ENCODE peak calls at places on chromosomes 2 and 18, in five cellular contexts. One of them, this sample, is unnamed.

GRCh38 chr2:109020217-109020637 is 31.2 kb upstream of the EDAR start:
- DNase-seq in neural progenitor cell: peak; percentile 74
- DNase-seq in OCI-LY7: no peak
- DNase-seq in fibroblast of lung: peak; percentile 28
- DNase-seq in tibial artery: no peak
- DNase-seq in this sample: no peak

GRCh38 chr2:224180810-224181209 is 141.7 kb upstream of the SERPINE2 start:
- DNase-seq in neural progenitor cell: no peak
- DNase-seq in OCI-LY7: no peak
- DNase-seq in fibroblast of lung: no peak
- DNase-seq in tibial artery: no peak
- DNase-seq in this sample: no peak

GRCh38 chr2:177816740-177817139 is 255.8 kb downstream of the PDE11A start:
- DNase-seq in OCI-LY7: no peak
- DNase-seq in fibroblast of lung: no peak
- DNase-seq in neural progenitor cell: no peak
- DNase-seq in tibial artery: no peak
- DNase-seq in this sample: no peak

GRCh38 chr2:5035134-5035533 is 657.0 kb upstream of the SOX11 start:
- DNase-seq in OCI-LY7: no peak
- DNase-seq in tibial artery: no peak
- DNase-seq in neural progenitor cell: no peak
- DNase-seq in fibroblast of lung: no peak
- DNase-seq in this sample: no peak

GRCh38 chr2:219727771-219728429 is 100.5 kb downstream of the SLC4A3 start:
- DNase-seq in OCI-LY7: no peak
- DNase-seq in tibial artery: no peak
- DNase-seq in fibroblast of lung: no peak
- DNase-seq in neural progenitor cell: no peak
- DNase-seq in this sample: no peak

GRCh38 chr2:107545851-107546250 is 280.8 kb upstream of the RGPD4 start:
- DNase-seq in neural progenitor cell: no peak
- DNase-seq in fibroblast of lung: no peak
- DNase-seq in OCI-LY7: no peak
- DNase-seq in tibial artery: no peak
- DNase-seq in this sample: no peak

GRCh38 chr18:73023975-73024374 is 156.2 kb upstream of the NETO1 start:
- DNase-seq in neural progenitor cell: no peak
- DNase-seq in OCI-LY7: no peak
- DNase-seq in fibroblast of lung: no peak
- DNase-seq in tibial artery: no peak
- DNase-seq in this sample: no peak

GRCh38 chr2:165691615-165692014 is 102.4 kb downstream of the GALNT3 start:
- DNase-seq in tibial artery: peak; percentile 32
- DNase-seq in fibroblast of lung: peak; percentile 8
- DNase-seq in neural progenitor cell: peak; percentile 79
- DNase-seq in OCI-LY7: no peak
- DNase-seq in this sample: no peak

GRCh38 chr2:30706534-30707303 is 100.5 kb downstream of the CAPN13 start:
- DNase-seq in fibroblast of lung: peak; percentile 61
- DNase-seq in tibial artery: peak; percentile 66
- DNase-seq in OCI-LY7: peak; percentile 71
- DNase-seq in neural progenitor cell: peak; percentile 74
- DNase-seq in this sample: peak; percentile 69

GRCh38 chr18:41077076-41077475 is 878.0 kb upstream of the PIK3C3 start:
- DNase-seq in neural progenitor cell: no peak
- DNase-seq in tibial artery: no peak
- DNase-seq in fibroblast of lung: no peak
- DNase-seq in OCI-LY7: no peak
- DNase-seq in this sample: no peak

GRCh38 chr2:24971300-24971549 is 530 bp downstream of the DNAJC27 start:
- DNase-seq in tibial artery: no peak
- DNase-seq in OCI-LY7: no peak
- DNase-seq in fibroblast of lung: no peak
- DNase-seq in neural progenitor cell: no peak
- DNase-seq in this sample: no peak

GRCh38 chr2:96532641-96533291 is 3.8 kb upstream of the ARID5A start:
- DNase-seq in neural progenitor cell: no peak
- DNase-seq in tibial artery: no peak
- DNase-seq in fibroblast of lung: no peak
- DNase-seq in OCI-LY7: no peak
- DNase-seq in this sample: peak; percentile 11

GRCh38 chr2:15712551-15713342 is 121.1 kb downstream of the DDX1 start:
- DNase-seq in OCI-LY7: no peak
- DNase-seq in tibial artery: no peak
- DNase-seq in fibroblast of lung: no peak
- DNase-seq in neural progenitor cell: no peak
- DNase-seq in this sample: no peak

GRCh38 chr2:206802654-206803514 is 37.5 kb downstream of the FASTKD2 start:
- DNase-seq in fibroblast of lung: no peak
- DNase-seq in OCI-LY7: no peak
- DNase-seq in tibial artery: no peak
- DNase-seq in neural progenitor cell: no peak
- DNase-seq in this sample: no peak

GRCh38 chr2:43178602-43179542 is 47.5 kb downstream of the ZFP36L2 start:
- DNase-seq in tibial artery: peak; percentile 89
- DNase-seq in neural progenitor cell: peak; percentile 73
- DNase-seq in OCI-LY7: no peak
- DNase-seq in fibroblast of lung: peak; percentile 93
- DNase-seq in this sample: peak; percentile 87

GRCh38 chr2:100780203-100781008 is 39.5 kb upstream of the NPAS2 start:
- DNase-seq in fibroblast of lung: peak; percentile 15
- DNase-seq in neural progenitor cell: no peak
- DNase-seq in tibial artery: no peak
- DNase-seq in OCI-LY7: no peak
- DNase-seq in this sample: no peak

GRCh38 chr18:23719634-23720201 is 30.5 kb downstream of the LAMA3 start:
- DNase-seq in tibial artery: no peak
- DNase-seq in neural progenitor cell: no peak
- DNase-seq in fibroblast of lung: peak; percentile 95
- DNase-seq in OCI-LY7: no peak
- DNase-seq in this sample: no peak

GRCh38 chr2:230441188-230441897 is 25.3 kb downstream of the SP100 start:
- DNase-seq in neural progenitor cell: no peak
- DNase-seq in fibroblast of lung: peak; percentile 72
- DNase-seq in OCI-LY7: peak; percentile 15
- DNase-seq in tibial artery: peak; percentile 50
- DNase-seq in this sample: no peak

GRCh38 chr2:159484537-159484936 is 131.8 kb downstream of the BAZ2B start:
- DNase-seq in OCI-LY7: no peak
- DNase-seq in fibroblast of lung: no peak
- DNase-seq in tibial artery: no peak
- DNase-seq in neural progenitor cell: no peak
- DNase-seq in this sample: no peak

GRCh38 chr2:67050621-67051020 is 346.5 kb upstream of the ETAA1 start:
- DNase-seq in neural progenitor cell: no peak
- DNase-seq in OCI-LY7: no peak
- DNase-seq in tibial artery: no peak
- DNase-seq in fibroblast of lung: peak; percentile 28
- DNase-seq in this sample: no peak

GRCh38 chr2:196801578-196801977 is 2.1 kb upstream of the GTF3C3 start:
- DNase-seq in fibroblast of lung: no peak
- DNase-seq in tibial artery: no peak
- DNase-seq in OCI-LY7: no peak
- DNase-seq in neural progenitor cell: no peak
- DNase-seq in this sample: no peak

GRCh38 chr2:239813261-239814135 is 211.6 kb downstream of the NDUFA10 start:
- DNase-seq in tibial artery: peak; percentile 36
- DNase-seq in OCI-LY7: no peak
- DNase-seq in fibroblast of lung: no peak
- DNase-seq in neural progenitor cell: no peak
- DNase-seq in this sample: no peak

GRCh38 chr18:26089247-26090129 is 925 bp downstream of the SS18 start:
- DNase-seq in fibroblast of lung: peak; percentile 49
- DNase-seq in neural progenitor cell: peak; percentile 52
- DNase-seq in OCI-LY7: peak; percentile 41
- DNase-seq in tibial artery: no peak
- DNase-seq in this sample: no peak

GRCh38 chr18:49878567-49878966 is 65.2 kb upstream of the ACAA2 start:
- DNase-seq in OCI-LY7: no peak
- DNase-seq in fibroblast of lung: no peak
- DNase-seq in tibial artery: no peak
- DNase-seq in neural progenitor cell: no peak
- DNase-seq in this sample: no peak

GRCh38 chr18:46754188-46754587 is 2.7 kb downstream of the ST8SIA5 start:
- DNase-seq in fibroblast of lung: no peak
- DNase-seq in OCI-LY7: peak; percentile 8
- DNase-seq in tibial artery: no peak
- DNase-seq in neural progenitor cell: no peak
- DNase-seq in this sample: no peak

GRCh38 chr2:204272089-204272488 is 273.2 kb upstream of the PARD3B start:
- DNase-seq in fibroblast of lung: no peak
- DNase-seq in neural progenitor cell: peak; percentile 68
- DNase-seq in OCI-LY7: no peak
- DNase-seq in tibial artery: no peak
- DNase-seq in this sample: no peak

GRCh38 chr2:75521225-75521872 is 39.4 kb downstream of the EVA1A start:
- DNase-seq in fibroblast of lung: no peak
- DNase-seq in OCI-LY7: no peak
- DNase-seq in tibial artery: no peak
- DNase-seq in neural progenitor cell: no peak
- DNase-seq in this sample: no peak
- H3K36me3 ChIP-seq in fibroblast of lung: peaks cover 6% of the 10 kb centered on the region
- H3K36me3 ChIP-seq in OCI-LY7: no peaks in the 10 kb centered on the region
- H3K36me3 ChIP-seq in tibial artery: no peaks in the 10 kb centered on the region
- H3K36me3 ChIP-seq in neural progenitor cell: no peaks in the 10 kb centered on the region
- H3K36me3 ChIP-seq in this sample: no peaks in the 10 kb centered on the region

DNA sequence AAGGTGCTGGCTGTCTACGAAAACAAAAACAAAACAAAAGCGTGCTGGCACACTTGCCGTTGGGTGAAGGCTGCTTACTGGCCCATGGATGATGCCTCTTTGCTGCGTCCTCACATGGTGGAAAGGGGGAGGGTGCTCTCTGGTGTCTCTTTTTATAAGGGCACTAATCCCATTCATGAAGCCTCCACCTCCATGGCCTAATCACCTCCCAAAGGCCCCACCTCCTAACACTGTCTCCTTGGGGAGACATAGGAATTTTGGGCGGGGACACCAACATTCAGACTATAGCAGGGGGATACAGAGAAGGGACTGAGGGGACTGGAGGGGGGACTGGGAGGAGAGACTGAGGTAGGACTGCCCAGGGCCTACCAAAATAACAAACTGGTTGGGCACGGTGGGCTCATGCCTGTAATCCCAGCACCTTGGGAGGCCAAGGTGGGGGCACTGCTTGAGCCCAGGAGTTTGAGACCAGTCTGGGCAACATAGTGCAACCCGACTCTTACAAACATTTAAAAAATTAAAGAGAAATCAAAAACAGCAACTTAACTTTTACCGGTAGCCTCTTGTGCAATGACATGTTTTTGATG is 14.5 kb downstream of the PTMA start:
- DNase-seq in neural progenitor cell: peak; percentile 60
- DNase-seq in OCI-LY7: no peak
- DNase-seq in tibial artery: no peak
- DNase-seq in fibroblast of lung: no peak
- DNase-seq in this sample: no peak
- H3K36me3 ChIP-seq in neural progenitor cell: no peaks in the 10 kb centered on the region
- H3K36me3 ChIP-seq in OCI-LY7: no peaks in the 10 kb centered on the region
- H3K36me3 ChIP-seq in tibial artery: no peaks in the 10 kb centered on the region
- H3K36me3 ChIP-seq in fibroblast of lung: no peaks in the 10 kb centered on the region
- H3K36me3 ChIP-seq in this sample: no peaks in the 10 kb centered on the region

DNA sequence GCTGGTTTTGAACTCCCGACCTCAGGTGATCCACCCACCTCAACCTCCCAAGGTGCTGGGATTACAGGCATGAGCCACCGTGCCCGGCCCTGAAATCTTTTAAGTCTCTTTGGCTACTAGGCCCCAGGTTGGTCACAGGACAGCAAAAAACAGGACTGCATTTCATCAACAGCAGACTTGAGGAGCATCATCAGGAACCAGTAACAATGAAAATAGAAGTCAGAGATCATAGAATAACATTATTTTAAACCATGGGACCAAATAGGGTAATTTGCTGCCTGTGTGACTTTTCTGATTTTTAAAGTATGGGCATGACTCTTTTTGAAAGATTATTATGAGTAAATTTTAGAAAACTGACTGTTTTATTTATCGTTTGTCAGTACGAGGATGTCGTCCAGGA is 24.8 kb downstream of the PPP1CB start:
- DNase-seq in neural progenitor cell: no peak
- DNase-seq in OCI-LY7: no peak
- DNase-seq in tibial artery: no peak
- DNase-seq in fibroblast of lung: no peak
- DNase-seq in this sample: no peak
- H3K36me3 ChIP-seq in neural progenitor cell: peaks cover 8% of the 10 kb centered on the region
- H3K36me3 ChIP-seq in OCI-LY7: peaks cover 51% of the 10 kb centered on the region
- H3K36me3 ChIP-seq in tibial artery: peaks cover 48% of the 10 kb centered on the region
- H3K36me3 ChIP-seq in fibroblast of lung: peaks cover 7% of the 10 kb centered on the region
- H3K36me3 ChIP-seq in this sample: no peaks in the 10 kb centered on the region

GRCh38 chr2:126698991-126699390 is 43.0 kb downstream of the GYPC start:
- DNase-seq in tibial artery: no peak
- DNase-seq in fibroblast of lung: no peak
- DNase-seq in neural progenitor cell: peak; percentile 43
- DNase-seq in OCI-LY7: no peak
- DNase-seq in this sample: no peak

GRCh38 chr2:126700677-126701076 is 44.7 kb downstream of the GYPC start:
- DNase-seq in neural progenitor cell: no peak
- DNase-seq in OCI-LY7: no peak
- DNase-seq in tibial artery: no peak
- DNase-seq in fibroblast of lung: peak; percentile 44
- DNase-seq in this sample: no peak

GRCh38 chr2:126700073-126700581 is 44.2 kb downstream of the GYPC start:
- DNase-seq in fibroblast of lung: peak; percentile 41
- DNase-seq in tibial artery: no peak
- DNase-seq in OCI-LY7: no peak
- DNase-seq in neural progenitor cell: no peak
- DNase-seq in this sample: no peak

GRCh38 chr2:126696644-126697520 is 40.9 kb downstream of the GYPC start:
- DNase-seq in OCI-LY7: no peak
- DNase-seq in neural progenitor cell: no peak
- DNase-seq in fibroblast of lung: no peak
- DNase-seq in tibial artery: no peak
- DNase-seq in this sample: no peak

DNA sequence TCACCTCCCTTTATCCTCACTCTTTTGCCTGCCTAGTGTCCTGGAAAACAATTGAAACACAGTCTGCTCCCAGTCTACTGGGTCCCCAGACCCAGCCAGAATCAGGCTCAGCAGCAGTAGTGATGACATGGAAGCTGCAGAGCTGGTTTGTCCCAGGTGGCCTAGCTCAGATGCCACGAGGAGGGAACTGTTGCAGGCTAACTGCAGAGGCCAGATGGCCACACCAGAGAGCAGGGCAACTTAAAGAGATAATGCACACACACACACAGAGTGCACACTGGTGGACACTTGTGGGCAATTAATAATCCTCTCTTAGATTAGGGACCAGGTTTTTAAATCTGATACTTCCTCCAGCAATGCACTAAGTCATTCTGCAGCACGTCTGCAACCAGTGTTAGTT is 42.4 kb downstream of the GYPC start:
- DNase-seq in OCI-LY7: no peak
- DNase-seq in neural progenitor cell: no peak
- DNase-seq in tibial artery: no peak
- DNase-seq in fibroblast of lung: no peak
- DNase-seq in this sample: no peak
- H3K36me3 ChIP-seq in OCI-LY7: peaks cover 46% of the 10 kb centered on the region
- H3K36me3 ChIP-seq in neural progenitor cell: no peaks in the 10 kb centered on the region
- H3K36me3 ChIP-seq in tibial artery: peaks cover 27% of the 10 kb centered on the region
- H3K36me3 ChIP-seq in fibroblast of lung: peaks cover 8% of the 10 kb centered on the region
- H3K36me3 ChIP-seq in this sample: no peaks in the 10 kb centered on the region